ENCODE peak calls at places on chromosome 11, in four cellular contexts. E, O, C and W are unnamed samples.

GRCh38 chr11:98365185-98365584 is 655.6 kb upstream of the CNTN5 start:
- DNase-seq in E (no peak), O (no peak), C (no peak), W (no peak)

GRCh38 chr11:74147199-74147929 is 23.4 kb downstream of the C2CD3 start:
- DNase-seq in E (no peak), O (no peak), C (no peak), W (no peak)

GRCh38 chr11:6619021-6619745 is at the start of gene TPP1:
- DNase-seq in E (peak; percentile 90), O (peak; percentile 90), C (peak; percentile 78), W (peak; percentile 85)

GRCh38 chr11:100851584-100852152 is 164.6 kb downstream of the ARHGAP42 start:
- DNase-seq in E (no peak), O (no peak), C (no peak), W (no peak)

GRCh38 chr11:134542401-134543143 is 130.5 kb upstream of the B3GAT1 start:
- DNase-seq in E (peak; percentile 62), O (no peak), C (no peak), W (no peak)

GRCh38 chr11:86011175-86011574 is 57.7 kb downstream of the PICALM start:
- DNase-seq in E (no peak), O (no peak), C (no peak), W (no peak)

GRCh38 chr11:77495526-77495925 is 21.6 kb upstream of the PAK1 start:
- DNase-seq in E (no peak), O (no peak), C (no peak), W (no peak)

GRCh38 chr11:123145220-123145619 is 49.8 kb downstream of the CLMP start:
- DNase-seq in E (no peak), O (no peak), C (no peak), W (no peak)

GRCh38 chr11:134751825-134752224 is 339.8 kb upstream of the B3GAT1 start:
- DNase-seq in E (no peak), O (no peak), C (no peak), W (no peak)

GRCh38 chr11:47995318-47995717 is 15.0 kb downstream of the PTPRJ start:
- DNase-seq in E (no peak), O (no peak), C (no peak), W (no peak)

GRCh38 chr11:108947654-108948570 is 283.0 kb downstream of the DDX10 start:
- DNase-seq in E (no peak), O (no peak), C (no peak), W (no peak)

GRCh38 chr11:12430912-12431311 is 53.5 kb downstream of the PARVA start:
- DNase-seq in E (peak; percentile 53), O (no peak), C (no peak), W (no peak)